ENCODE peak calls at places on chromosomes 7 and 10, in seven cellular contexts. B, Y, T, O, H, X and C are unnamed samples.

GRCh38 chr7:137890449-137890916 is 43.7 kb upstream of the DGKI start:
- DNase-seq in B (no peak), Y (no peak), T (no peak), O (peak; percentile 53), H (no peak), X (no peak), C (no peak)

GRCh38 chr10:128191847-128192246 is 65.6 kb upstream of the MKI67 start:
- DNase-seq in B (no peak), Y (no peak), T (no peak), O (no peak), H (no peak), X (no peak), C (no peak)

GRCh38 chr10:97575101-97575668 is 2.6 kb downstream of the ANKRD2 start:
- DNase-seq in B (no peak), Y (no peak), T (no peak), O (no peak), H (peak; percentile 5), X (no peak), C (peak; percentile 23)

GRCh38 chr10:77144664-77145063 is 492.9 kb downstream of the KCNMA1 start:
- DNase-seq in B (no peak), Y (no peak), T (no peak), O (no peak), H (no peak), X (no peak), C (no peak)

GRCh38 chr7:129110575-129111376 is 33.7 kb upstream of the TSPAN33 start:
- DNase-seq in B (peak; percentile 10), Y (peak; percentile 9), T (peak; percentile 61), O (no peak), H (no peak), X (no peak), C (peak; percentile 47)

GRCh38 chr7:45657136-45657889 is 83.1 kb downstream of the ADCY1 start:
- DNase-seq in B (no peak), Y (no peak), T (no peak), O (no peak), H (no peak), X (no peak), C (no peak)

GRCh38 chr7:30815016-30815854 is 44.0 kb downstream of the MINDY4 start:
- DNase-seq in B (peak; percentile 85), Y (no peak), T (no peak), O (peak; percentile 75), H (peak; percentile 54), X (peak; percentile 48), C (no peak)

GRCh38 chr10:44030132-44030531 is 354.8 kb downstream of the CXCL12 start:
- DNase-seq in B (no peak), Y (no peak), T (no peak), O (no peak), H (no peak), X (no peak), C (no peak)

GRCh38 chr7:121077165-121077630 is 88.7 kb downstream of the CPED1 start:
- DNase-seq in B (no peak), Y (no peak), T (no peak), O (no peak), H (no peak), X (no peak), C (no peak)

GRCh38 chr7:128108129-128108528 is 76.9 kb upstream of the LRRC4 start:
- DNase-seq in B (no peak), Y (no peak), T (peak; percentile 27), O (no peak), H (no peak), X (no peak), C (no peak)

GRCh38 chr7:30308392-30308791 is 24.0 kb downstream of the ZNRF2 start:
- DNase-seq in B (no peak), Y (no peak), T (no peak), O (no peak), H (no peak), X (no peak), C (no peak)

GRCh38 chr7:66930341-66930740 is 9.3 kb downstream of the TMEM248 start:
- DNase-seq in B (peak; percentile 28), Y (peak; percentile 55), T (no peak), O (no peak), H (peak; percentile 27), X (peak; percentile 21), C (peak; percentile 56)

GRCh38 chr7:38311329-38311937 is 38.0 kb upstream of the TARP start:
- DNase-seq in B (no peak), Y (no peak), T (no peak), O (peak; percentile 37), H (no peak), X (no peak), C (no peak)

GRCh38 chr10:84256510-84257342 is 11.9 kb downstream of the RGR start:
- DNase-seq in B (peak; percentile 67), Y (peak; percentile 69), T (peak; percentile 53), O (peak; percentile 50), H (peak; percentile 38), X (peak; percentile 51), C (peak; percentile 34)

GRCh38 chr7:1455241-1455939 is 3.9 kb downstream of the MICALL2 start:
- DNase-seq in B (no peak), Y (no peak), T (peak; percentile 88), O (no peak), H (no peak), X (no peak), C (no peak)

GRCh38 chr7:8146156-8146555 is 115.8 kb downstream of the ICA1 start:
- DNase-seq in B (no peak), Y (no peak), T (no peak), O (no peak), H (no peak), X (no peak), C (no peak)
- H3K4me3 ChIP-seq in B (no peak overlapping the region), Y (no peak overlapping the region), T (no peak overlapping the region), O (no peak overlapping the region), H (no peak overlapping the region), X (no peak overlapping the region), C (no peak overlapping the region)

DNA sequence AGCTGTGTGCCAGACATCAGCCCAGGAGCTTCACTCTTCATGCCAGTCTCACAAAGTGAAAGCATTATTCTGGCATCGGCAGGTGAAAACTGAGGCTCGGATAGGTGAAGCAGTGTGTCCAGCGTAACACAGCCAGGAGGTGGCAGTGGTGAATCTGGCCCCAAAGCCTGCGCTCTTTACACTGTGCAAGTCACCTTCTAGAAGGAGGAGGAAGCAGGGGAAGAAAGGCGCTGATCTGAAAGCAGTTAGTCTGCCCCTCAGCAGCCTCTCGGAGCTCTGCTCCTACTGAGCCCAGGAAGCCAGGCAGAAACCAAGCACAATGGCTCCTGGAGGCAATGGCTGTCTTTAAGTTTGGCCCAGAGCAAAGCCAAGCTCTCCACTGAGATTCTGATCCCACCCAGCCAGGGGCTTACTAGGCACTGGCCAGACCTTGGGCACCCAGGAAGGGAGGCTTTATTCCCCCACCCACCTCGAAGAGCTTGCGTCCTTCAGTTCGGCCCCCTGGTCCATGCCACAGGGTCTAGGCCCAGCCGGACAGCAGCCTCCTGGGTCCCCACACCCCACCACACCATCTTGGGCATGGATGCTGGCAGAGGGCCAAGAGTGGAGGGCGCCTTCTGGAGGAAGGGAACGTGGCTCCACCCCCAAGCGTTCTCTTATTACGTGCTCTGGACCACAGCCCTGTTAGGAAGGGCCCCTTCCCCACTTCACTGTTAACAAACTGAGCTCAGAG is 104.5 kb downstream of the GRID1 start:
- DNase-seq in B (no peak), Y (peak; percentile 1), T (no peak), O (no peak), H (no peak), X (no peak), C (no peak)
- TF ChIP-seq CTCF in B (no peak), Y (peak; percentile 7), T (no peak), O (no peak), H (no peak), X (no peak), C (no peak)

DNA sequence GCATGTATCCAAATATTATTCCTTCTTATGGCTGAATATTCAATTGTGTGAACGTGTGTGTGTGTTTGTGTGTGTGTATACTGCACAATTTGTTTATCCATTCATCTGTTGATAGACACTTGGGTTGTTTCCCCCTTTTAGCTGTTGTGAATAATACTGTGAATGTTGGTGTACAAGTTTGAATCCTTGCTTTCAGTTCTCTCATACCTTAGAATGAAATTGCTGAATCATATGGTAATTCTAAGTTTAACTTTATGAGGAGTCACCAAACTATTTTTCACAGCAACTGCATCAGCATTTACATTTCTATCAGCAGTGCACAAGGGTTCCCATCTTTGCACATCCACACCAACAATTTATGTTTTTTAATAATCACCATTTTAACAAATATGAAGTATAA is 86.9 kb upstream of the GATAD1 start:
- DNase-seq in B (no peak), Y (peak; percentile 18), T (no peak), O (no peak), H (peak; percentile 18), X (peak; percentile 10), C (no peak)
- H3K4me3 ChIP-seq in B (no peak overlapping the region), Y (no peak overlapping the region), T (no peak overlapping the region), O (no peak overlapping the region), H (no peak overlapping the region), X (no peak overlapping the region), C (no peak overlapping the region)

DNA sequence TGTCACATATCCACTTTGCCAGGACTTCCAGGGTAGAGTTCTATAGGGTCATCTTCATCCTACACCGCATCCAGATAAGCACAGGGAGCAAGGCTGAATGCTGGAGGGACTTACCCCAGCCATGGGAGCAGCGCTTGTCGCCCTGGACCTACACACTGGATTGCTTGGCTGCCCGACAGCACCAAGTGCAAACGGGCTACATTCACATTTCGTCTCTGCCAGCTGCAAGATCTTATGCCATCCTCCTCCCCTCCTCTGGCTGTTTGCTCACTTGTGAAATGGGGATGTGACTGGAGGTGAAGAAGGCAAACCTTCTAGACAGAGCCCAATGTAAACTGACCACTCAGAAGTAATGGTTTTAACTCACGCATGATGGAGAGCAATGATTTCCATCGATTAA is 1.0 kb downstream of the DDC start:
- DNase-seq in B (no peak), Y (no peak), T (no peak), O (no peak), H (no peak), X (no peak), C (no peak)
- TF ChIP-seq CTCF in B (no peak), Y (no peak), T (no peak), O (no peak), H (no peak), X (no peak), C (no peak)

GRCh38 chr7:95593343-95593742 is 3.0 kb downstream of the PDK4 start:
- DNase-seq in B (no peak), Y (no peak), T (no peak), O (no peak), H (no peak), X (no peak), C (no peak)
- H3K4me3 ChIP-seq in B (no peak overlapping the region), Y (no peak overlapping the region), T (peak overlapping the region; percentile 82), O (peak overlapping the region; percentile 93), H (no peak overlapping the region), X (peak overlapping the region; percentile 76), C (no peak overlapping the region)

GRCh38 chr10:75959209-75959608 is 527.8 kb downstream of the LRMDA start:
- DNase-seq in B (peak; percentile 39), Y (peak; percentile 69), T (no peak), O (no peak), H (peak; percentile 95), X (peak; percentile 41), C (peak; percentile 50)
- TF ChIP-seq CTCF in B (no peak), Y (no peak), T (no peak), O (no peak), H (no peak), X (no peak), C (no peak)